ENCODE peak calls at places on chromosomes 11 and 22, in nine cellular contexts. G, Z, O, N, V, Q, P, F and H are unnamed samples.

GRCh38 chr11:16605440-16605970 is 132.9 kb upstream of the C11orf58 start:
- DNase-seq in G (peak), Z (peak), O (no peak), N (no peak), V (peak), Q (no peak), P (peak), F (no peak), H (no peak)

GRCh38 chr11:67071420-67072284 is 15.0 kb downstream of the RHOD start:
- DNase-seq in G (peak), Z (peak), O (no peak), N (peak), V (peak), Q (peak), P (peak), F (peak), H (no peak)

GRCh38 chr11:124115782-124116616 is 749 bp downstream of the VWA5A start:
- DNase-seq in G (peak), Z (peak), O (no peak), N (no peak), V (no peak), Q (peak), P (peak), F (peak), H (no peak)

GRCh38 chr22:45462034-45462655 is 40.5 kb upstream of the FBLN1 start:
- DNase-seq in G (no peak), Z (no peak), O (no peak), N (no peak), V (peak), Q (no peak), P (no peak), F (no peak), H (no peak)

GRCh38 chr11:127789887-127790286 is 789.3 kb upstream of the KIRREL3 start:
- DNase-seq in G (peak), Z (no peak), O (no peak), N (no peak), V (no peak), Q (no peak), P (peak), F (no peak), H (no peak)

GRCh38 chr11:67438121-67438902 is 830 bp upstream of the PTPRCAP start:
- DNase-seq in G (peak), Z (peak), O (no peak), N (no peak), V (peak), Q (no peak), P (no peak), F (peak), H (no peak)

GRCh38 chr11:45275823-45276222 is 10.3 kb downstream of the SYT13 start:
- DNase-seq in G (no peak), Z (no peak), O (no peak), N (no peak), V (no peak), Q (no peak), P (no peak), F (no peak), H (no peak)

GRCh38 chr22:29257751-29258181 is 10.0 kb downstream of the RHBDD3 start:
- DNase-seq in G (no peak), Z (no peak), O (no peak), N (no peak), V (no peak), Q (no peak), P (peak), F (no peak), H (no peak)

GRCh38 chr22:38335077-38335476 is 17.8 kb upstream of the CSNK1E start:
- DNase-seq in G (no peak), Z (no peak), O (no peak), N (no peak), V (no peak), Q (no peak), P (no peak), F (no peak), H (no peak)

GRCh38 chr22:32661737-32662586 is 139.5 kb upstream of the TIMP3 start:
- DNase-seq in G (no peak), Z (no peak), O (no peak), N (no peak), V (no peak), Q (no peak), P (no peak), F (no peak), H (no peak)

GRCh38 chr11:86491048-86491447 is 116.4 kb downstream of the CCDC81 start:
- DNase-seq in G (no peak), Z (no peak), O (no peak), N (no peak), V (no peak), Q (no peak), P (no peak), F (no peak), H (no peak)

GRCh38 chr11:59263225-59263894 is 50.6 kb upstream of the MPEG1 start:
- DNase-seq in G (peak), Z (peak), O (no peak), N (no peak), V (no peak), Q (no peak), P (no peak), F (peak), H (peak)

GRCh38 chr22:34070051-34070450 is 149.8 kb upstream of the LARGE1 start:
- DNase-seq in G (no peak), Z (no peak), O (no peak), N (no peak), V (no peak), Q (no peak), P (no peak), F (no peak), H (no peak)

GRCh38 chr11:36280531-36280930 is 8.7 kb downstream of the COMMD9 start:
- DNase-seq in G (no peak), Z (no peak), O (no peak), N (no peak), V (no peak), Q (no peak), P (no peak), F (no peak), H (no peak)

GRCh38 chr11:120273432-120273831 is 33.5 kb downstream of the POU2F3 start:
- DNase-seq in G (no peak), Z (no peak), O (no peak), N (no peak), V (no peak), Q (no peak), P (no peak), F (no peak), H (no peak)

GRCh38 chr11:29623144-29623722 is 393.6 kb downstream of the KCNA4 start:
- DNase-seq in G (no peak), Z (no peak), O (no peak), N (peak), V (no peak), Q (no peak), P (no peak), F (no peak), H (no peak)

GRCh38 chr11:70552167-70552435 is 153.8 kb downstream of the CTTN start:
- DNase-seq in G (no peak), Z (no peak), O (no peak), N (no peak), V (no peak), Q (no peak), P (no peak), F (no peak), H (no peak)

GRCh38 chr22:45469573-45470383 is 32.9 kb upstream of the FBLN1 start:
- DNase-seq in G (no peak), Z (no peak), O (no peak), N (no peak), V (no peak), Q (peak), P (no peak), F (no peak), H (no peak)

GRCh38 chr11:57312511-57313021 is 12.2 kb downstream of the TNKS1BP1 start:
- DNase-seq in G (no peak), Z (peak), O (peak), N (no peak), V (no peak), Q (peak), P (no peak), F (peak), H (no peak)

GRCh38 chr11:121904148-121904547 is 211.9 kb downstream of the BLID start:
- DNase-seq in G (no peak), Z (no peak), O (no peak), N (no peak), V (no peak), Q (no peak), P (no peak), F (no peak), H (no peak)

GRCh38 chr11:121582296-121582695 is 129.5 kb upstream of the SORL1-AS1 start:
- DNase-seq in G (no peak), Z (no peak), O (no peak), N (no peak), V (no peak), Q (no peak), P (no peak), F (no peak), H (no peak)

GRCh38 chr11:35364101-35364780 is 55.1 kb downstream of the SLC1A2 start:
- DNase-seq in G (peak), Z (peak), O (peak), N (no peak), V (no peak), Q (peak), P (no peak), F (no peak), H (peak)

GRCh38 chr11:82682003-82682751 is 51.5 kb downstream of the FAM181B start:
- DNase-seq in G (peak), Z (no peak), O (no peak), N (no peak), V (peak), Q (no peak), P (peak), F (no peak), H (no peak)

GRCh38 chr11:72685560-72686480 is 11.6 kb upstream of the PDE2A start:
- DNase-seq in G (peak), Z (no peak), O (no peak), N (no peak), V (no peak), Q (peak), P (peak), F (peak), H (peak)

DNA sequence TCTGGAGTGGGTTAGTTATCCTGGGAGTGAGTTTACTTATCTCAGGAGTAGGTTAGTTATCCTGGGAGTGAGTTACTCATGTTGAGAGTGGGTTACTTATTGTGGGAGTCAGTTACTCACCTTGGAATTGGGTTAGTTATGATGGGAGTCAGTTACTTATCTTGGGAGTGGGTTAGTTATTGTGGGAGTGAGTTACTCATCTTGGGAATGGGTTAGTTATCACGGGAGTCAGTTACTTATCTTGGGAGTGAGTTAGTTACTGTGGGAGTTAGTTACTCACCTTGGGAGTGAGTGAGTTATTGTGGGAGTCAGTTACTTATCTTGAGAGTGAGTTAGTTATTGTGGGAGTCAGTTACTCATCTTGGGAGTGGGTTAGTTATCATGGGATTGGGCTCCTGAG is 49.6 kb upstream of the B3GAT1 start:
- DNase-seq in G (no peak), Z (no peak), O (no peak), N (no peak), V (no peak), Q (no peak), P (no peak), F (no peak), H (no peak)
- TF ChIP-seq POLR2AphosphoS5 in G (no peak), Z (no peak), O (no peak), N (no peak), V (no peak), Q (no peak), P (no peak), F (no peak), H (no peak)

GRCh38 chr11:118705111-118705741 is 25.8 kb upstream of the TREH start:
- DNase-seq in G (peak), Z (no peak), O (no peak), N (no peak), V (no peak), Q (no peak), P (no peak), F (no peak), H (no peak)
- TF ChIP-seq EP300 in G (no peak), Z (no peak), O (no peak), N (no peak), V (no peak), Q (no peak), P (no peak), F (no peak), H (no peak)

GRCh38 chr22:50440544-50441249 is 34.1 kb downstream of the SBF1 start:
- DNase-seq in G (no peak), Z (no peak), O (no peak), N (no peak), V (no peak), Q (no peak), P (no peak), F (peak), H (no peak)
- TF ChIP-seq POLR2AphosphoS5 in G (no peak), Z (no peak), O (no peak), N (no peak), V (no peak), Q (no peak), P (no peak), F (no peak), H (no peak)

DNA sequence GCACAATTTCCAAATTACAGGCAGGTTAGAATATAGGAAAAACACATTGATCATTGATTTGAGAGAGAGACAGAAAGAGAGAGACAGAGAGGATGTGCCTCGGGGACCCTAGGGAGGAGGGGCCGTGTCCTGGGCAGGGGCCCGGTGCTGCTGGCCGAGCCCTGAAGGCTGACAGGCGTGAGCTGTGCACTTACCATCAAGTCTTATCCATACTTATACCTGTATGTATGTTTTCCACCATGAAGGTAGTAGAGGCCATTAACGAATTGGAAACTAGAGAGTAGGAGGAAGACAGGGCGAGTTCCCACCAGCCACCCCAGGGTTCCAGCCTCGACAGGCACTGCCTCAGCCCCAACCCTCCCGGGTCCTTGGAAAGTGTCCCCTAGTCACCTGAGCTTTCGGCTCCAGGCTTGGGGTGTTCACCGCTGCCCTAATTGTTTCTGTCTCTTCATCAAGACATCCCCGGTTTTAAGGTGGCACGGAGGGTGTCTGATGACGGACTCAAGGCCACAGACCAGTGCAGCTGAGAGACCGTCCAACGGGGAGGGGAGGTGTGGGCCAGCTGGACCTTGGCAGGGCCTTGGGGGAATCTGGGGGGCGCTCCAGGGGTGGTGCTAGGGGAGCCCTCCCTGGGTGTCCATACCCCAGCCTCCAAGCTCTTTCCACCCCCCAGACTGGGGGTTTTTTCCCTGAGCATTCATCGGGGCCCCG is 431.3 kb downstream of the TBC1D22A start:
- DNase-seq in G (no peak), Z (peak), O (peak), N (no peak), V (no peak), Q (peak), P (no peak), F (no peak), H (no peak)
- TF ChIP-seq EP300 in G (no peak), Z (no peak), O (no peak), N (no peak), V (no peak), Q (no peak), P (no peak), F (no peak), H (no peak)

DNA sequence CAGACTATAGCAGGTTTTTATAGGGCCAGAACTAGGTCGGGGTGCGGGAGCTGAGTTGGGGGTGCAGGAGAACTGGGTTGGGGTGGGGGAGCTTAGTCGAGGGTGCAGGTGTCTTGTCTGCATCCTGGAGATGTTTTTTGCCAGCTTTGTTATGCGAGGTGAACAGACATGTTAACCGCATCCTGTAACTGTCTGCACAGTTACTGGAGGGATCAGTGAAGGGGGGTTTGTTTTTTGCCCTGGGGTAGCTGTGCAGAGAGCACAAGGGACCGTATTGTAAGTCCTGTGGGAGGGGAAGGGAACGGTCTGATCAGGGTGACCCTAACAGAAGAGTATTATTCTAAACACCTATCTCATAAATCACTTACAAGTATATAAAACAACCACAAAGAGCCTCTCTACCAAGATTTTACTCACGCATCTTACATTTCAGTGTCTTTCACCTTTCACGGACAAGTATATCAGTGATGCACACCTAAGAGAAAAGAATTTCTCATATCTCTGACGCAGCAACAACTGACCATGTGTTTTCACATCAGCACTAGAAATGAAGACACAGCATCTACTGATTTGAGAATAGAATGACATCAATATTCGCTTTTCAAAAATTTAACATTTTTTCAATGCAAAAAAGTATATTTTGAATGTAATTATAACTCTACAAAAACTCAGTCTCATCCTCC is 20.8 kb downstream of the ZNF195 start:
- DNase-seq in G (no peak), Z (no peak), O (no peak), N (no peak), V (no peak), Q (no peak), P (no peak), F (no peak), H (no peak)
- TF ChIP-seq POLR2AphosphoS5 in G (no peak), Z (no peak), O (no peak), N (peak), V (no peak), Q (no peak), P (no peak), F (no peak), H (no peak)

GRCh38 chr22:36387664-36387913 is 178 bp downstream of the MYH9 start:
- DNase-seq in G (no peak), Z (no peak), O (no peak), N (no peak), V (no peak), Q (no peak), P (no peak), F (no peak), H (no peak)

GRCh38 chr22:36386900-36387663 is 685 bp downstream of the MYH9 start:
- DNase-seq in G (peak), Z (peak), O (peak), N (no peak), V (peak), Q (peak), P (peak), F (peak), H (no peak)

GRCh38 chr22:36384766-36385400 is 2.9 kb downstream of the MYH9 start:
- DNase-seq in G (no peak), Z (no peak), O (no peak), N (no peak), V (no peak), Q (no peak), P (peak), F (no peak), H (no peak)

GRCh38 chr22:36385491-36386350 is 2.0 kb downstream of the MYH9 start:
- DNase-seq in G (peak), Z (peak), O (no peak), N (no peak), V (no peak), Q (peak), P (no peak), F (no peak), H (no peak)

GRCh38 chr22:36386351-36386899 is 1.3 kb downstream of the MYH9 start:
- DNase-seq in G (peak), Z (no peak), O (no peak), N (no peak), V (no peak), Q (no peak), P (no peak), F (peak), H (no peak)
- TF ChIP-seq EP300 in G (no peak), Z (no peak), O (no peak), N (no peak), V (no peak), Q (no peak), P (no peak), F (peak), H (no peak)

DNA sequence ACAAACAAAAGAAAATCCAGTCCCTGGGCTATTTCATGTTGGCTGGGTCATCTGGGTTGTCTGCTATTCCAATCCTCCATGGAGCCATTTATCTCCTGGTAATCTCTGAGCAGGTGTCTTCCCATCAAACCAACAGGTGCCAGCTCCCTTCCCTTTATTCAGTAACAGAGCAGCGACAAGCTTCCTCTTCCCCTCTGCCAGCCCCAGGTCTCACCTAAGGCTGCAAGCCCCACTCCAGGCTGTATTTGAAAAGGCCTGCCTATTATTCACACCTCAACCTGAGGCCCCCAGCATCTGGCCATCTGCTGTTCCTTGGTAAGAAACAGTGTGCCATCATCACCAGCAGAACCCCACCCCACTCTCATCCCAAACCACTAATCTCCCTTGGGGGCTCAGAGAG is 436.2 kb downstream of the BUD13 start:
- DNase-seq in G (no peak), Z (no peak), O (peak), N (no peak), V (no peak), Q (no peak), P (no peak), F (no peak), H (peak)
- TF ChIP-seq POLR2AphosphoS5 in G (no peak), Z (no peak), O (no peak), N (no peak), V (no peak), Q (no peak), P (no peak), F (no peak), H (no peak)

GRCh38 chr11:19934828-19935259 is 222.2 kb downstream of the NAV2 start:
- DNase-seq in G (no peak), Z (no peak), O (no peak), N (no peak), V (peak), Q (no peak), P (no peak), F (no peak), H (no peak)
- TF ChIP-seq EP300 in G (no peak), Z (no peak), O (no peak), N (no peak), V (no peak), Q (no peak), P (no peak), F (no peak), H (no peak)

GRCh38 chr11:970319-970871 is 44.7 kb downstream of the AP2A2 start:
- DNase-seq in G (no peak), Z (no peak), O (no peak), N (no peak), V (no peak), Q (no peak), P (no peak), F (no peak), H (no peak)

GRCh38 chr11:969651-970205 is 44.1 kb downstream of the AP2A2 start:
- DNase-seq in G (no peak), Z (no peak), O (no peak), N (no peak), V (no peak), Q (no peak), P (no peak), F (peak), H (no peak)

GRCh38 chr11:968822-969221 is 43.2 kb downstream of the AP2A2 start:
- DNase-seq in G (no peak), Z (no peak), O (no peak), N (no peak), V (no peak), Q (no peak), P (no peak), F (peak), H (no peak)

GRCh38 chr11:965206-965775 is 39.6 kb downstream of the AP2A2 start:
- DNase-seq in G (no peak), Z (no peak), O (no peak), N (no peak), V (no peak), Q (no peak), P (no peak), F (peak), H (no peak)

GRCh38 chr11:967995-968751 is 42.5 kb downstream of the AP2A2 start:
- DNase-seq in G (no peak), Z (no peak), O (no peak), N (no peak), V (no peak), Q (no peak), P (no peak), F (peak), H (no peak)
- TF ChIP-seq POLR2AphosphoS5 in G (no peak), Z (no peak), O (no peak), N (no peak), V (no peak), Q (no peak), P (no peak), F (no peak), H (no peak)